ENCODE peak calls at places on chromosomes 12 and 14, in five cellular contexts. A, G, K, Z and D are unnamed samples.

GRCh38 chr12:81005635-81006034 is 67.9 kb upstream of the LIN7A start:
- DNase-seq in Z (no peak), K (no peak), G (no peak), A (no peak), D (no peak)

GRCh38 chr12:85626031-85626781 is 210.0 kb downstream of the RASSF9 start:
- DNase-seq in A (no peak), G (peak; percentile 76), Z (no peak), K (peak; percentile 44), D (no peak)

GRCh38 chr14:73180385-73180805 is 44.1 kb downstream of the PSEN1 start:
- DNase-seq in G (peak; percentile 47), A (no peak), Z (no peak), K (peak; percentile 32), D (no peak)

GRCh38 chr14:91299483-91300115 is 55.1 kb upstream of the GPR68 start:
- DNase-seq in Z (no peak), A (no peak), K (no peak), G (no peak), D (no peak)

GRCh38 chr12:47990351-47991105 is 13.7 kb downstream of the COL2A1 start:
- DNase-seq in A (peak; percentile 83), G (no peak), Z (peak; percentile 30), K (no peak), D (no peak)

GRCh38 chr12:124053855-124054254 is 80.8 kb downstream of the ZNF664 start:
- DNase-seq in G (peak; percentile 74), A (no peak), Z (no peak), K (peak; percentile 44), D (peak; percentile 88)

GRCh38 chr12:113837059-113837458 is 129.1 kb downstream of the RBM19 start:
- DNase-seq in A (no peak), K (no peak), G (no peak), Z (no peak), D (no peak)

GRCh38 chr12:92593734-92594402 is 108.9 kb upstream of the PLEKHG7 start:
- DNase-seq in K (no peak), A (peak; percentile 82), Z (peak; percentile 64), G (peak; percentile 87), D (no peak)

GRCh38 chr12:116310082-116310481 is 32.6 kb upstream of the MED13L start:
- DNase-seq in Z (no peak), A (no peak), K (no peak), G (no peak), D (no peak)

GRCh38 chr12:103523771-103524170 is 28.0 kb upstream of the C12orf42 start:
- DNase-seq in A (no peak), Z (no peak), K (no peak), G (no peak), D (no peak)

GRCh38 chr14:75563931-75564330 is 14.5 kb upstream of the FLVCR2 start:
- DNase-seq in G (no peak), K (no peak), A (no peak), Z (no peak), D (no peak)

GRCh38 chr14:89165189-89165809 is 251.7 kb downstream of the FOXN3 start:
- DNase-seq in G (no peak), Z (no peak), A (no peak), K (no peak), D (no peak)

GRCh38 chr12:131860472-131861260 is 32.5 kb downstream of the MMP17 start:
- DNase-seq in A (peak; percentile 53), Z (no peak), K (peak; percentile 83), G (peak; percentile 59), D (peak; percentile 81)

GRCh38 chr14:23339506-23340268 is 13.0 kb downstream of the SLC22A17 start:
- DNase-seq in G (no peak), K (no peak), Z (no peak), A (no peak), D (peak; percentile 48)

GRCh38 chr14:33576014-33576413 is 374.9 kb downstream of the EGLN3 start:
- DNase-seq in G (no peak), Z (no peak), A (no peak), K (no peak), D (no peak)

GRCh38 chr12:116962197-116962596 is 51.4 kb downstream of the FBXW8 start:
- DNase-seq in Z (no peak), G (no peak), K (no peak), A (no peak), D (no peak)

GRCh38 chr14:80959448-80960006 is 4.1 kb downstream of the TSHR start:
- DNase-seq in A (peak; percentile 86), G (no peak), Z (peak; percentile 38), K (no peak), D (no peak)

GRCh38 chr12:50538178-50538577 is 33.4 kb downstream of the DIP2B start:
- DNase-seq in K (no peak), A (no peak), G (no peak), Z (no peak), D (no peak)